ENCODE peak calls at places on chromosomes 6 and 20, in four cellular contexts. One of them, this sample, is unnamed.

GRCh38 chr6:138724015-138724414 is 49.6 kb upstream of the CCDC28A start:
- DNase-seq in NCI-H2081: no peak
- DNase-seq in stimulated activated CD8-positive, alpha-beta memory T cell treated with anti-CD3 and anti-CD28 coated beads, Interleukin-2, amount 100 ng/mL, for 48 hours: no peak
- DNase-seq in effector memory CD4-positive, alpha-beta T cell: no peak
- DNase-seq in this sample: no peak

GRCh38 chr20:32583581-32584045 is 1.5 kb downstream of the NOL4L start:
- DNase-seq in NCI-H2081: no peak
- DNase-seq in stimulated activated CD8-positive, alpha-beta memory T cell treated with anti-CD3 and anti-CD28 coated beads, Interleukin-2, amount 100 ng/mL, for 48 hours: no peak
- DNase-seq in effector memory CD4-positive, alpha-beta T cell: no peak
- DNase-seq in this sample: no peak

GRCh38 chr6:141421378-141421777 is 711.3 kb upstream of the GJE1 start:
- DNase-seq in NCI-H2081: no peak
- DNase-seq in stimulated activated CD8-positive, alpha-beta memory T cell treated with anti-CD3 and anti-CD28 coated beads, Interleukin-2, amount 100 ng/mL, for 48 hours: no peak
- DNase-seq in effector memory CD4-positive, alpha-beta T cell: no peak
- DNase-seq in this sample: no peak

GRCh38 chr20:5531318-5532081 is 214.7 kb upstream of the PROKR2 start:
- DNase-seq in NCI-H2081: no peak
- DNase-seq in stimulated activated CD8-positive, alpha-beta memory T cell treated with anti-CD3 and anti-CD28 coated beads, Interleukin-2, amount 100 ng/mL, for 48 hours: no peak
- DNase-seq in effector memory CD4-positive, alpha-beta T cell: no peak
- DNase-seq in this sample: no peak

GRCh38 chr20:43584448-43585138 is 6.1 kb upstream of the IFT52 start:
- DNase-seq in NCI-H2081: no peak
- DNase-seq in stimulated activated CD8-positive, alpha-beta memory T cell treated with anti-CD3 and anti-CD28 coated beads, Interleukin-2, amount 100 ng/mL, for 48 hours: no peak
- DNase-seq in effector memory CD4-positive, alpha-beta T cell: no peak
- DNase-seq in this sample: no peak

GRCh38 chr6:170175644-170176620 is 114.9 kb downstream of the DLL1 start:
- DNase-seq in NCI-H2081: no peak
- DNase-seq in stimulated activated CD8-positive, alpha-beta memory T cell treated with anti-CD3 and anti-CD28 coated beads, Interleukin-2, amount 100 ng/mL, for 48 hours: no peak
- DNase-seq in effector memory CD4-positive, alpha-beta T cell: no peak
- DNase-seq in this sample: peak

GRCh38 chr6:125526007-125526720 is 223.3 kb upstream of the HEY2 start:
- DNase-seq in NCI-H2081: no peak
- DNase-seq in stimulated activated CD8-positive, alpha-beta memory T cell treated with anti-CD3 and anti-CD28 coated beads, Interleukin-2, amount 100 ng/mL, for 48 hours: no peak
- DNase-seq in effector memory CD4-positive, alpha-beta T cell: no peak
- DNase-seq in this sample: no peak

GRCh38 chr6:114153448-114153847 is 182.5 kb upstream of the HDAC2 start:
- DNase-seq in NCI-H2081: no peak
- DNase-seq in stimulated activated CD8-positive, alpha-beta memory T cell treated with anti-CD3 and anti-CD28 coated beads, Interleukin-2, amount 100 ng/mL, for 48 hours: no peak
- DNase-seq in effector memory CD4-positive, alpha-beta T cell: no peak
- DNase-seq in this sample: no peak

This sample was measured in colonic mucosa.